ENCODE peak calls at places on chromosome 5, in seven cellular contexts. F, L, R, Y, Q, T and V are unnamed samples. For H3K4me1, the result is how much of the 10 kb centered on the place peaks cover.

GRCh38 chr5:127858116-127858784 is 155.1 kb downstream of the CCDC192 start:
- DNase-seq in T (no peak), Q (no peak), F (no peak), R (no peak), Y (no peak), L (no peak), V (no peak)

GRCh38 chr5:111954516-111955337 is 197.7 kb upstream of the NREP start:
- DNase-seq in F (no peak), R (no peak), T (no peak), Q (no peak), L (no peak), Y (no peak), V (no peak)

GRCh38 chr5:135308245-135308644 is 90.8 kb downstream of the MACROH2A1 start:
- DNase-seq in T (no peak), L (no peak), R (no peak), F (no peak), Q (no peak), Y (no peak), V (no peak)

GRCh38 chr5:88656196-88656935 is 226.6 kb downstream of the MEF2C start:
- DNase-seq in L (no peak), F (no peak), T (no peak), Y (no peak), Q (no peak), R (no peak), V (no peak)

GRCh38 chr5:171676286-171676944 is 109.2 kb upstream of the SMIM23 start:
- DNase-seq in T (no peak), Y (peak), R (no peak), L (no peak), Q (no peak), F (no peak), V (no peak)

GRCh38 chr5:40584054-40584453 is 95.7 kb upstream of the PTGER4 start:
- DNase-seq in L (no peak), R (no peak), F (no peak), Y (no peak), Q (no peak), T (no peak), V (no peak)

GRCh38 chr5:144864113-144864512 is 693.4 kb downstream of the KCTD16 start:
- DNase-seq in Y (no peak), R (no peak), T (no peak), Q (no peak), L (no peak), F (no peak), V (no peak)

GRCh38 chr5:77425998-77426659 is 66.0 kb downstream of the WDR41 start:
- DNase-seq in F (no peak), Q (no peak), Y (no peak), R (no peak), L (no peak), T (no peak), V (no peak)

GRCh38 chr5:120901199-120901598 is 437.1 kb downstream of the PRR16 start:
- DNase-seq in Q (no peak), Y (no peak), F (no peak), R (no peak), L (no peak), T (no peak), V (no peak)

GRCh38 chr5:135315394-135315793 is 83.6 kb downstream of the MACROH2A1 start:
- DNase-seq in L (no peak), F (no peak), T (no peak), R (no peak), Y (no peak), Q (no peak), V (no peak)

GRCh38 chr5:68251804-68252648 is 36.5 kb downstream of the PIK3R1 start:
- DNase-seq in R (no peak), F (no peak), Q (peak), T (no peak), Y (peak), L (no peak), V (no peak)

GRCh38 chr5:68250662-68251298 is 35.2 kb downstream of the PIK3R1 start:
- DNase-seq in F (no peak), T (no peak), R (no peak), Y (no peak), L (no peak), Q (no peak), V (no peak)

GRCh38 chr5:68251386-68251785 is 35.8 kb downstream of the PIK3R1 start:
- DNase-seq in F (no peak), Y (peak), T (no peak), L (no peak), Q (peak), R (no peak), V (no peak)

GRCh38 chr5:68253612-68254341 is 38.2 kb downstream of the PIK3R1 start:
- DNase-seq in Q (no peak), F (no peak), L (no peak), T (no peak), R (no peak), Y (no peak), V (no peak)

DNA sequence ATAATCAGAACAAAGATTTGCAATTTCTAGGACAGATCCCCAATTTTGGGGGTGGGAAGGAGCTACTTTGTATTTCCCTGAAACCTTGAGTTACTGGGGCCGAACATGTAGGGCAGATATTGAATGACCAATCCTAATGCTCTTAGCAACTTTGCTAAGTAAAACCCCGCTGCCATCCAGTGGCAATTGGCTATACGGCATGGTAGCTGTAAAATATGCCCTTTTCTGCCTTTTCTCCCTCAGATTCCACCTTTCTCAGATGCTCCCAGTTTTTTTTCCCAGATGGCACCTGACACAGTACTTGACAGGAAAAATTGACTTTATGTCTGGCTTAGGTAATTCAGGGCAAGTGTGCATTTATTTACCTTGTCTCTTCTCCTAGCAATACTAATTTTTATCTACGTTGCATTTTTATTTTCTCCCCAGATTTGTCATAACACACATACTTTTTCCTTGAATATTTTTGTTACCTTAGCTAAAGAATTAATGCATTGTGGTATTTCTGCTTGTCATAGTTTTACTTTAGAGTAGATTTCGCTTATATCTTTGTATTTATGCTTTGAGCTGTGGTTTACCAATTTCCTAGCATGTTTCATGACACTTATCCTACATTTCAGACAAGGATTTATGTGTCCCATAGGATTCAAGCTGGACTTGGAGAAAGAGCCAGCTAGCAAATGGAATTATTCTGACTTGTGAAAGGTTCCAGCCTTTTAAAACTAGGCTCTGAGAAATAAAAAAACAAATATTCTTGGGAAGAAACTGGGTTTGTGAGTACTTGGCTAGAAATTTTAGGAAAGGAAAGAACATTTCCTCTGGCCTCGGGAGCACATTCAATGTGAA is 37.3 kb downstream of the PIK3R1 start:
- DNase-seq in L (peak), T (peak), Q (peak), Y (peak), F (no peak), R (no peak), V (peak)
- TF ChIP-seq POLR2A in L (no peak), T (no peak), Q (no peak), Y (no peak), F (no peak), R (no peak), V (no peak)

GRCh38 chr5:132098621-132099020 is 25.0 kb downstream of the CSF2 start:
- DNase-seq in Y (no peak), T (no peak), R (no peak), Q (no peak), F (no peak), L (no peak), V (no peak)
- H3K4me1 ChIP-seq in Y (under half), T (under half), R (under half), Q (under half), F (under half), L (under half), V (under half)

GRCh38 chr5:93342563-93343061 is 238.4 kb downstream of the NR2F1-AS1 start:
- DNase-seq in Y (no peak), F (no peak), L (no peak), Q (no peak), R (no peak), T (no peak), V (no peak)

GRCh38 chr5:93340881-93341280 is 240.1 kb downstream of the NR2F1-AS1 start:
- DNase-seq in T (no peak), Q (no peak), L (no peak), R (no peak), Y (no peak), F (no peak), V (no peak)

GRCh38 chr5:93346301-93346700 is 234.7 kb downstream of the NR2F1-AS1 start:
- DNase-seq in L (no peak), F (no peak), Q (no peak), T (no peak), R (no peak), Y (no peak), V (no peak)

GRCh38 chr5:93348231-93348630 is 232.8 kb downstream of the NR2F1-AS1 start:
- DNase-seq in R (no peak), Y (no peak), T (no peak), L (no peak), Q (no peak), F (no peak), V (no peak)

DNA sequence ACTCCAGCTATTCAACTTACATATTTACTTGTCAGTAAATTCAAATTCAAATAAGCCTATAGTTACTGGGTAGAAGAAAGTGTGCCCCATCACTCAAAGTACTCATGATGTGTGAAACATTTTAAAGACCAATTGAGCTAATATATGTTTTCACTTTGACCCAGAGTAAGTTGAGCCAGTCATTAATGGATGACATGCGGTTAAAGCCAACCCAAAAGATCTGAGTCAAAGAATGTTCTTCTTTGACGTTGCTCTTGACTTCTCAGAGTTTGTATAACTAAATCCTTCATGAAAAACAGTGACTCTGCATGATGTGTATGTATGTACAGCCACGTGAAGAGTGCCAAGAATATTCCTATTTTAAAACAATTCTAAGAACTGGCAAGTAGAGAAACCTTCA is 237.4 kb downstream of the NR2F1-AS1 start:
- DNase-seq in Q (no peak), L (no peak), R (no peak), F (no peak), T (no peak), Y (no peak), V (no peak)
- TF ChIP-seq POLR2A in Q (no peak), L (no peak), R (no peak), F (no peak), T (no peak), Y (no peak), V (no peak)

DNA sequence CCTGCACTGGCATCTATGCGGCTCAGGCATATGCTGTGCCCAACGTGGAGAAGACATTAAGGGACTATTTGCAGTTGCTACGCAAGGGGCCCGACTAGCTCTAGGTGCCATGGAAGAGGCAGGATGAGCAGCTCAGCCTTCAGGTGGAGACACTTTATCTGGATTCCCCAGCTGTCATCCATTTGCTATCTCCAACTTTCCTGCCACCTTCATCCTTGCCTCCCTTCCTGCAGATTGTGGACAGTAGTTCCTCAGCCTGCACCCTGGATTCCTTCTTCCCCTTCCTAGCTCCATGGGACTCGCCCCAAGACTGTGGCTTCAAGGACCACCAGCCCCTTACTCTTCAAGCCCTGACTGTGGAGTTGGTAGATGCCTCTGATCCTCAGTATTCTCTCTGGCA is 2.0 kb downstream of the SLC35A4 start:
- DNase-seq in Y (no peak), R (no peak), T (no peak), Q (no peak), F (no peak), L (no peak), V (no peak)
- H3K4me1 ChIP-seq in Y (under half), R (under half), T (half or more), Q (under half), F (half or more), L (half or more), V (half or more)

GRCh38 chr5:137888875-137889759 is at the start of gene PKD2L2:
- DNase-seq in L (peak), Q (peak), T (peak), Y (peak), R (peak), F (peak), V (peak)
- TF ChIP-seq POLR2A in L (no peak), Q (peak), T (peak), Y (peak), R (no peak), F (peak), V (peak)

GRCh38 chr5:109865636-109866035 is 175.9 kb downstream of the MAN2A1 start:
- DNase-seq in R (no peak), Q (peak), Y (no peak), L (no peak), T (peak), F (no peak), V (no peak)

GRCh38 chr5:109866051-109866450 is 176.3 kb downstream of the MAN2A1 start:
- DNase-seq in T (no peak), R (no peak), Y (no peak), Q (no peak), L (no peak), F (no peak), V (no peak)

GRCh38 chr5:109863752-109864151 is 174.0 kb downstream of the MAN2A1 start:
- DNase-seq in Y (no peak), L (no peak), T (no peak), R (no peak), Q (no peak), F (no peak), V (no peak)

GRCh38 chr5:109859537-109859936 is 169.8 kb downstream of the MAN2A1 start:
- DNase-seq in F (no peak), L (no peak), Q (no peak), Y (no peak), T (no peak), R (no peak), V (no peak)

GRCh38 chr5:109862301-109862700 is 172.6 kb downstream of the MAN2A1 start:
- DNase-seq in L (no peak), R (no peak), T (no peak), Q (no peak), Y (no peak), F (no peak), V (no peak)
- H3K4me1 ChIP-seq in L (under half), R (under half), T (under half), Q (under half), Y (under half), F (under half), V (under half)

DNA sequence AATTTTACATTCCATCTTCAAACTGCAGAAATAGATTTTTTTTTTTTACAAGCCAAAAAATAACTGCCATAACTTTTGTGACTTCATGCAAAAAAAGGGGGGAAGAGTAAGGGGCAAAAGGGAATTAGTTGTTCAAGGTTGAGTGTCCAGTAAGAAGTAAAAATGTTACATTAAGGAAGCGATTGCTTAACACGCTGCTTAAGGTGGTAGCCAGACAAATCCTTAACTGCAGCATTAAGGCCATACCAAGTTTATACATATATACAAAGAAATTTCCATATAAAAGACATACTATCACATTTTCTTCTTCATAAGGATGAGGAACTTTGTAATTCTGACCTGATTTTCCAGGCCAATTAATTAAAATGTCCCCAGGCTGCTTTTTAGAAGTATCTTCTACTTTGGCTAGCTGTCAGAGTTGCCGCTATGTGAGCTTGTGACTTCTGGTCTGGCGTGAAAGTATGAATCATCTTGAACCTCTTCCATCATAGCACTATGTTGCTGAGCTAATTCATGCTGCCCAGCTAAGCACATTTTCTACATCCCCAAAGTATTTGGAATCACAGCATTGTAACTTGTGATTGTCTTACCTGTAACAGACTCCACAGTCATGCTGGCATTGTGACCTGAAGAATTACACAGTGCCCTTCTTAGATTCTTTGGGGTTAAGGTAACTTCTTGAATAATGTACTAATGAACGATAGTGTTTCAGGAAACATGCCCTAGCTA is 40.0 kb downstream of the G3BP1 start:
- DNase-seq in Q (peak), L (no peak), T (peak), F (no peak), Y (no peak), R (no peak), V (no peak)
- TF ChIP-seq POLR2A in Q (no peak), L (no peak), T (no peak), F (no peak), Y (no peak), R (no peak), V (no peak)

GRCh38 chr5:132838516-132839282 is 8.3 kb upstream of the SHROOM1 start:
- DNase-seq in Q (no peak), F (no peak), L (no peak), T (no peak), R (no peak), Y (no peak), V (no peak)

GRCh38 chr5:132837868-132838267 is 7.4 kb upstream of the SHROOM1 start:
- DNase-seq in L (peak), Q (no peak), F (no peak), Y (no peak), T (no peak), R (no peak), V (no peak)

GRCh38 chr5:132840313-132840712 is 9.9 kb upstream of the SHROOM1 start:
- DNase-seq in R (no peak), F (no peak), T (no peak), Q (no peak), Y (no peak), L (no peak), V (no peak)

GRCh38 chr5:132839426-132840301 is 9.2 kb upstream of the SHROOM1 start:
- DNase-seq in Y (no peak), Q (no peak), L (no peak), F (no peak), R (no peak), T (no peak), V (no peak)

DNA sequence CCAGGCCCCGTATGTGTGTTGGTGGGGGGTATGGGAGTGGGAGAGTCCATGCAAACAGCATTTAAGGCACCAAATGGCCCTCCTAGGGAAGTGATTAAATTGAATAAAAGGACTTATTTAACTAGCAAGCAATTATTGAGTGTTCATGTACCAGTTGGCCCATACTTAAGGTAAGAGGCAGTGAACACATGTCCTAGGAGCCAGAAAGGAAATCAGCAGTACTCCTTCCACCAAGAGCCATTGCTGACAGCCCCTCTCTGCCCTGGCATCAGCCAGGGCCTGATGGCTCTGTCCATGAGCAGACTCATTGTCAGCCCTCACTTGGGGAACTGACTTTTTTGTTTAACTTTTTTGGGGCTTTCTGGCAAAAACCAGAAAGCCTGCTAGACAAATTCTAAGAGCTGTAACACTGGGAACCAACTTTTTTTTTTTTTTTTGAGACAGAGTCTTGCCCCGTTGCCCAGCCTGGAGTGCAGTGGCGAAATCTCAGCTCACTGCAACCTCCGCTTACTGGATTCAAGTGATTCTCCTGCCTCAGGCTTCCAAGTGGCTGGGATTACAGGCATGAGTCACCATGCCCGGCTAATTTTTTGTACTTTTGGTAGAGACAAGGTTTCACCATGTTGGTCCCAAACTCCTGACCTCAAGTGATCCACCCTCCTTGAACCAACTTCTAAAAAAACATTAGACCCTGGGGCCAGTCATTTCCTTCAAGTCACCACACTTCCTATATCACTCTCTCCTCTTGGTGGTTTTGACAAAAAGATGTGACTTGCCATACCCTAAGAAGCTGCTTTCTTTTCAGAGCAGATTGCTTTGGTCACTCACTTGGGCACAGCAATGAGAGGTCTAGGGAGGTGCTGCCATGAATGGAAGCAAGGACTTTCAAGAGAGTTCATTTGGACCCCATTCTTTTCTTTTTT is 10.7 kb upstream of the SHROOM1 start:
- DNase-seq in Y (no peak), Q (no peak), L (no peak), R (no peak), T (peak), F (no peak), V (no peak)
- H3K4me1 ChIP-seq in Y (under half), Q (under half), L (under half), R (under half), T (under half), F (under half), V (under half)